ENCODE peak calls at places on chromosomes 5 and 9, in five cellular contexts. H is SJSA1, R is GDM1, W is GM23338, S is H9. I is an unnamed sample.
A peak's percentile ranks its signal among the peaks of the same experiment; 100 is the strongest.

GRCh38 chr5:61293051-61293450 is 39.0 kb upstream of the ZSWIM6 start:
- DNase-seq in H (no peak), R (no peak), W (no peak), S (no peak), I (peak; percentile 84)

GRCh38 chr9:26949604-26950003 is 2.6 kb upstream of the PLAA start:
- DNase-seq in H (no peak), S (no peak), W (no peak), R (no peak), I (peak; percentile 59)

GRCh38 chr9:112203536-112203935 is 28.4 kb upstream of the SUSD1 start:
- DNase-seq in S (no peak), R (no peak), H (peak; percentile 84), W (no peak), I (no peak)

GRCh38 chr5:158023266-158023665 is 164.3 kb upstream of the CLINT1 start:
- DNase-seq in H (no peak), R (no peak), S (no peak), W (no peak), I (peak; percentile 16)

GRCh38 chr5:94969174-94969573 is 315.7 kb downstream of the MCTP1 start:
- DNase-seq in H (peak; percentile 46), R (no peak), S (no peak), W (peak; percentile 13), I (no peak)

GRCh38 chr9:99967457-99967856 is 61.0 kb downstream of the STX17 start:
- DNase-seq in R (no peak), S (no peak), H (no peak), W (peak; percentile 32), I (no peak)

GRCh38 chr9:125638646-125639045 is 68.4 kb downstream of the MAPKAP1 start:
- DNase-seq in R (no peak), H (no peak), W (no peak), S (no peak), I (no peak)

GRCh38 chr5:63963080-63963735 is 963 bp upstream of the HTR1A start:
- DNase-seq in R (peak; percentile 46), S (peak; percentile 73), H (peak; percentile 20), W (peak; percentile 97), I (peak; percentile 76)

GRCh38 chr5:79025054-79025465 is 40.0 kb upstream of the ARSB start:
- DNase-seq in S (peak; percentile 61), H (peak; percentile 71), R (peak; percentile 16), W (peak; percentile 79), I (peak; percentile 64)

GRCh38 chr5:43193171-43193951 is 1.3 kb downstream of the NIM1K start:
- DNase-seq in H (peak; percentile 68), W (peak; percentile 75), R (no peak), S (no peak), I (no peak)

GRCh38 chr5:8693341-8693844 is 824.4 kb downstream of the MTRR start:
- DNase-seq in W (no peak), H (no peak), R (no peak), S (no peak), I (no peak)

GRCh38 chr9:130320697-130321080 is 55.1 kb downstream of the HMCN2 start:
- DNase-seq in R (no peak), H (no peak), S (peak; percentile 77), W (peak; percentile 75), I (no peak)

GRCh38 chr9:125409217-125409636 is 147.6 kb downstream of the GAPVD1 start:
- DNase-seq in S (peak; percentile 66), H (no peak), R (no peak), W (peak; percentile 69), I (no peak)

GRCh38 chr9:94783121-94783664 is 56.7 kb downstream of the AOPEP start:
- DNase-seq in S (peak; percentile 72), W (peak; percentile 95), H (peak; percentile 77), R (peak; percentile 45), I (peak; percentile 88)

GRCh38 chr5:96942911-96943310 is 7.0 kb downstream of the LNPEP start:
- DNase-seq in S (no peak), W (no peak), R (no peak), H (no peak), I (no peak)

GRCh38 chr9:117718085-117718484 is 13.9 kb downstream of the TLR4 start:
- DNase-seq in H (no peak), S (no peak), W (no peak), R (peak; percentile 13), I (no peak)

GRCh38 chr5:146762830-146763229 is 115.7 kb downstream of the PPP2R2B start:
- DNase-seq in H (no peak), R (no peak), S (no peak), W (no peak), I (peak; percentile 64)

GRCh38 chr5:163193886-163194285 is 243.5 kb upstream of the CCNG1 start:
- DNase-seq in S (no peak), H (no peak), W (no peak), R (no peak), I (no peak)

GRCh38 chr5:96657068-96657467 is 5.1 kb upstream of the CAST start:
- DNase-seq in W (no peak), R (peak; percentile 14), H (peak; percentile 93), S (no peak), I (peak; percentile 82)

GRCh38 chr5:42268630-42269029 is 154.6 kb upstream of the GHR start:
- DNase-seq in S (no peak), R (peak; percentile 14), W (no peak), H (no peak), I (no peak)

GRCh38 chr5:141084487-141084989 is 9.9 kb upstream of the PCDHB2 start:
- DNase-seq in S (peak; percentile 73), R (peak; percentile 1), W (peak; percentile 90), H (peak; percentile 52), I (peak; percentile 82)

GRCh38 chr5:6730807-6731206 is 17.6 kb downstream of the TENT4A start:
- DNase-seq in R (no peak), W (no peak), H (no peak), S (no peak), I (no peak)

GRCh38 chr9:36716496-36716895 is 143.8 kb downstream of the MELK start:
- DNase-seq in R (no peak), S (no peak), H (peak; percentile 89), W (no peak), I (no peak)

GRCh38 chr9:87862536-87863268 is 20.0 kb upstream of the SPATA31E1 start:
- DNase-seq in S (no peak), H (peak; percentile 70), W (no peak), R (no peak), I (peak; percentile 94)

GRCh38 chr5:1008451-1009358 is at the start of gene NKD2:
- DNase-seq in R (no peak), H (no peak), W (peak; percentile 69), S (no peak), I (peak; percentile 65)

GRCh38 chr5:31809037-31809910 is 170.3 kb downstream of the PDZD2 start:
- DNase-seq in R (peak; percentile 49), S (peak; percentile 83), H (peak; percentile 13), W (peak; percentile 86), I (peak; percentile 93)

GRCh38 chr5:118007262-118007661 is 981.1 kb downstream of the DTWD2 start:
- DNase-seq in S (no peak), W (no peak), H (no peak), R (no peak), I (no peak)

GRCh38 chr5:40549611-40550010 is 130.1 kb upstream of the PTGER4 start:
- DNase-seq in R (no peak), W (no peak), S (no peak), H (no peak), I (no peak)

GRCh38 chr9:2087500-2088313 is 72.6 kb downstream of the SMARCA2 start:
- DNase-seq in H (peak; percentile 4), R (peak; percentile 29), W (peak; percentile 87), S (no peak), I (no peak)

GRCh38 chr9:100086097-100086496 is 12.7 kb downstream of the ERP44 start:
- DNase-seq in S (no peak), H (no peak), R (no peak), W (no peak), I (no peak)

GRCh38 chr9:99576002-99576401 is 245.7 kb upstream of the NR4A3 start:
- DNase-seq in H (no peak), W (peak; percentile 2), S (peak; percentile 37), R (no peak), I (no peak)